ENCODE peak calls at places on chromosomes 12 and 14, in ten cellular contexts. S is CD8-positive, alpha-beta T cell; J is lower leg skin; X is cardiac fibroblast; Y is AG10803; V is A549; T is IMR-90; P is sigmoid colon; U is cardiac muscle cell; R is dorsolateral prefrontal cortex. B is an unnamed sample.

GRCh38 chr12:13124661-13125505 is 21.4 kb upstream of the GSG1 start:
- DNase-seq in S (no peak), J (no peak), X (peak), Y (peak), V (peak), T (peak), P (no peak), U (peak), R (no peak), B (no peak)

GRCh38 chr12:48194780-48195179 is 8.3 kb downstream of the OR10AD1 start:
- DNase-seq in S (no peak), J (no peak), X (no peak), Y (peak), V (no peak), T (no peak), P (no peak), U (peak), R (no peak), B (no peak)

GRCh38 chr12:103667129-103667528 is 80.1 kb downstream of the STAB2 start:
- DNase-seq in S (no peak), J (no peak), X (no peak), Y (no peak), V (no peak), T (no peak), P (no peak), U (no peak), R (no peak), B (no peak)

GRCh38 chr12:15819644-15820437 is 30.7 kb upstream of the EPS8 start:
- DNase-seq in S (no peak), J (no peak), X (no peak), Y (no peak), V (no peak), T (no peak), P (no peak), U (no peak), R (no peak), B (no peak)

GRCh38 chr12:87939182-87939581 is 90.0 kb downstream of the C12orf50 start:
- DNase-seq in S (no peak), J (no peak), X (no peak), Y (no peak), V (no peak), T (no peak), P (no peak), U (no peak), R (no peak), B (no peak)

GRCh38 chr12:121446760-121447159 is 46.8 kb downstream of the RNF34 start:
- DNase-seq in S (no peak), J (no peak), X (no peak), Y (peak), V (no peak), T (no peak), P (no peak), U (no peak), R (no peak), B (no peak)

GRCh38 chr12:119528241-119528640 is 65.3 kb upstream of the TMEM233 start:
- DNase-seq in S (no peak), J (no peak), X (peak), Y (no peak), V (peak), T (no peak), P (no peak), U (peak), R (no peak), B (no peak)

GRCh38 chr12:45674583-45674982 is 54.9 kb upstream of the ARID2 start:
- DNase-seq in S (no peak), J (peak), X (peak), Y (peak), V (peak), T (peak), P (peak), U (peak), R (no peak), B (peak)

GRCh38 chr14:52272375-52272774 is 4.9 kb downstream of the PTGDR start:
- DNase-seq in S (no peak), J (no peak), X (peak), Y (peak), V (peak), T (peak), P (no peak), U (peak), R (no peak), B (no peak)

GRCh38 chr12:69900720-69901131 is 75.7 kb downstream of the MYRFL start:
- DNase-seq in S (peak), J (peak), X (peak), Y (peak), V (peak), T (peak), P (peak), U (peak), R (peak), B (no peak)

GRCh38 chr12:48002773-48003218 is 1.5 kb downstream of the COL2A1 start:
- DNase-seq in S (no peak), J (no peak), X (peak), Y (peak), V (no peak), T (peak), P (peak), U (peak), R (peak), B (no peak)

GRCh38 chr12:115697341-115697740 is 580.2 kb downstream of the MED13L start:
- DNase-seq in S (no peak), J (no peak), X (no peak), Y (no peak), V (no peak), T (no peak), P (no peak), U (no peak), R (no peak), B (no peak)

GRCh38 chr14:83940253-83940652 is 1589.7 kb upstream of the FLRT2 start:
- DNase-seq in S (no peak), J (no peak), X (peak), Y (no peak), V (no peak), T (no peak), P (no peak), U (peak), R (no peak), B (no peak)

GRCh38 chr14:92584856-92585255 is 71.3 kb downstream of the RIN3 start:
- DNase-seq in S (no peak), J (no peak), X (peak), Y (peak), V (no peak), T (no peak), P (peak), U (peak), R (peak), B (no peak)

GRCh38 chr12:16258963-16259362 is 18.5 kb downstream of the SLC15A5 start:
- DNase-seq in S (no peak), J (no peak), X (no peak), Y (peak), V (no peak), T (no peak), P (no peak), U (peak), R (no peak), B (no peak)

GRCh38 chr14:54471641-54472040 is 17.1 kb downstream of the GMFB start:
- DNase-seq in S (no peak), J (no peak), X (no peak), Y (no peak), V (no peak), T (no peak), P (no peak), U (no peak), R (no peak), B (no peak)

GRCh38 chr12:29929295-29929694 is 145.6 kb upstream of the TMTC1 start:
- DNase-seq in S (no peak), J (no peak), X (no peak), Y (no peak), V (no peak), T (no peak), P (no peak), U (no peak), R (no peak), B (no peak)

GRCh38 chr12:49342914-49343731 is 3.6 kb upstream of the DNAJC22 start:
- DNase-seq in S (no peak), J (no peak), X (no peak), Y (no peak), V (peak), T (no peak), P (peak), U (no peak), R (no peak), B (no peak)

GRCh38 chr12:12999276-12999958 is 648 bp downstream of the HEBP1 start:
- DNase-seq in S (no peak), J (peak), X (peak), Y (peak), V (no peak), T (no peak), P (no peak), U (peak), R (peak), B (no peak)

GRCh38 chr12:116087962-116088361 is 189.5 kb downstream of the MED13L start:
- DNase-seq in S (no peak), J (no peak), X (no peak), Y (no peak), V (no peak), T (no peak), P (no peak), U (no peak), R (no peak), B (no peak)

GRCh38 chr12:122976648-122976975 is 1.6 kb downstream of the OGFOD2 start:
- DNase-seq in S (no peak), J (no peak), X (no peak), Y (no peak), V (no peak), T (no peak), P (no peak), U (no peak), R (no peak), B (no peak)

GRCh38 chr14:68649461-68650189 is 143.2 kb downstream of the ZFP36L1 start:
- DNase-seq in S (peak), J (no peak), X (no peak), Y (peak), V (no peak), T (peak), P (no peak), U (no peak), R (no peak), B (no peak)

GRCh38 chr12:57845478-57846284 is 848 bp downstream of the CTDSP2 start:
- DNase-seq in S (peak), J (peak), X (peak), Y (peak), V (peak), T (no peak), P (peak), U (peak), R (peak), B (no peak)

GRCh38 chr14:64510825-64511679 is 6.5 kb downstream of the ZBTB1 start:
- DNase-seq in S (peak), J (peak), X (peak), Y (peak), V (peak), T (peak), P (peak), U (peak), R (peak), B (no peak)

GRCh38 chr12:86711716-86712115 is 455.5 kb upstream of the MGAT4C start:
- DNase-seq in S (no peak), J (no peak), X (peak), Y (no peak), V (no peak), T (no peak), P (no peak), U (no peak), R (no peak), B (no peak)

GRCh38 chr12:127425474-127425873 is 841.5 kb upstream of the TMEM132C start:
- DNase-seq in S (no peak), J (no peak), X (no peak), Y (no peak), V (no peak), T (no peak), P (no peak), U (no peak), R (no peak), B (no peak)

GRCh38 chr12:98955284-98955683 is 310.2 kb downstream of the APAF1 start:
- DNase-seq in S (no peak), J (no peak), X (no peak), Y (peak), V (peak), T (peak), P (no peak), U (peak), R (no peak), B (no peak)

GRCh38 chr14:58362798-58363412 is 32.8 kb upstream of the TOMM20L start:
- DNase-seq in S (no peak), J (no peak), X (peak), Y (peak), V (peak), T (peak), P (no peak), U (peak), R (no peak), B (no peak)

GRCh38 chr12:70598467-70599194 is 38.6 kb downstream of the PTPRB start:
- DNase-seq in S (no peak), J (no peak), X (peak), Y (no peak), V (no peak), T (no peak), P (no peak), U (peak), R (no peak), B (no peak)

GRCh38 chr12:12803186-12803585 is 10.0 kb upstream of the DDX47 start:
- DNase-seq in S (no peak), J (peak), X (peak), Y (peak), V (peak), T (peak), P (peak), U (peak), R (no peak), B (peak)

GRCh38 chr14:93950948-93951668 is 24.0 kb downstream of the FAM181A start:
- DNase-seq in S (no peak), J (no peak), X (no peak), Y (no peak), V (no peak), T (peak), P (no peak), U (no peak), R (no peak), B (no peak)

GRCh38 chr12:83865431-83865830 is 1047.2 kb downstream of the SLC6A15 start:
- DNase-seq in S (no peak), J (no peak), X (no peak), Y (no peak), V (no peak), T (no peak), P (no peak), U (no peak), R (no peak), B (no peak)

GRCh38 chr12:117441751-117442150 is 80.3 kb upstream of the NOS1 start:
- DNase-seq in S (no peak), J (peak), X (no peak), Y (peak), V (peak), T (no peak), P (peak), U (peak), R (peak), B (peak)

GRCh38 chr14:104465482-104466390 is 113.8 kb upstream of the C14orf180 start:
- DNase-seq in S (no peak), J (no peak), X (no peak), Y (no peak), V (no peak), T (no peak), P (no peak), U (no peak), R (no peak), B (no peak)

GRCh38 chr14:56133547-56133946 is 15.3 kb downstream of the PELI2 start:
- DNase-seq in S (no peak), J (no peak), X (no peak), Y (no peak), V (no peak), T (no peak), P (no peak), U (no peak), R (no peak), B (no peak)

GRCh38 chr12:109763201-109763841 is 49.7 kb downstream of the FAM222A start:
- DNase-seq in S (peak), J (no peak), X (peak), Y (peak), V (peak), T (peak), P (peak), U (peak), R (no peak), B (no peak)

DNA sequence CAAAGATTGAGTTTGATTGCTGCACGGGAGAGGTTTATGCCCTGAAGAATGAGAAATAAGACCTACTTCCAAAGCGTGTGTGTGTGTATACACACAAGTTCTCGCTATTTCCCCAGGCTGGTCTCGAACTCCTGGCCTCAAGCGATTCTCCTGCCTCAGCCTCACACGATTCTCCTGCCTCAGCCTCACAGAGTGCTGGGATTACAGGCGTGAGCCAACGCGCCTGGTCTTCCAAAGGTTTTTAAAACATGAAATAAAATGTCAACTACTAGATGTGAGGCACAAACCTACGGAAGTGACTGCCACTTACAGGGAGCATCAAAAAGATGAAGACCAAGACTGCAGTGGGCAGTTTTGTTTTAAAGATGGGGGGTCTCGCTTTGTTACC is 622 bp upstream of the WASHC3 start:
- DNase-seq in S (no peak), J (no peak), X (no peak), Y (no peak), V (no peak), T (no peak), P (no peak), U (no peak), R (no peak), B (no peak)
- H3K4me3 ChIP-seq in S (peak), J (no peak), X (peak), Y (peak), V (peak), T (no peak), P (peak), U (peak), R (peak), B (no peak)

DNA sequence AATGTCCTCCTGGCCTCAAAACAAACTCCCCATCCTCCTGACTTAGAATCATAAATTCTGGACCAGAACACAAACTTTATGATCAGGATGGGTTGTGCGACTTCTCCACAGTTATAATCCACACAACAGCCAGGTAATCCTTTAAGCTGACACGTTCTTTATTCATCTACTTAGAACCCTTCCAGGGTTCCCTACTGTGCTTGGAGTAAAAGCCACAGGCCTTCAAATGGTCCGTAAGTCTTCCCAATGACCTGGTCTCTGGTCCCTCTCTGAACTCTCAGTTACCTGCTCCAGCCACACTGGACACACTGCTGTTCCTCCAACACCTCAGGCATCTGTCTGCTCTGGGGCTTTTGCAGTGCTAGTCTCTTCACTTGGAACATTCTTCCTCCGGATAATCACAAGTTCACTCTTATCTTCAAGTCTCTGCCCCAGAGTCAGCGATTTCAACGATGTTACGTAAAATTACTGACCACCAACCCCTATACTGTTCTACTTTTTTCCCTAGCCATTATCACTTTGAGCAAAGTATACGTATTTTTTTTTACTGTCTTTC is 1.7 kb upstream of the RNASE7 start:
- DNase-seq in S (no peak), J (no peak), X (no peak), Y (no peak), V (no peak), T (no peak), P (no peak), U (no peak), R (no peak), B (no peak)
- TF ChIP-seq CTCF in S (no peak), J (no peak), X (no peak), Y (no peak), V (no peak), T (no peak), P (no peak), U (no peak), R (no peak), B (no peak)

GRCh38 chr12:91542048-91542447 is 359.4 kb upstream of the DCN start:
- DNase-seq in S (no peak), J (no peak), X (no peak), Y (no peak), V (no peak), T (no peak), P (no peak), U (no peak), R (no peak), B (no peak)
- H3K4me3 ChIP-seq in S (no peak), J (no peak), X (no peak), Y (no peak), V (no peak), T (no peak), P (no peak), U (no peak), R (no peak), B (no peak)

GRCh38 chr14:61470261-61470953 is 149.0 kb downstream of the PRKCH start:
- DNase-seq in S (peak), J (no peak), X (peak), Y (peak), V (peak), T (peak), P (no peak), U (peak), R (no peak), B (peak)
- TF ChIP-seq CTCF in S (no peak), J (no peak), X (peak), Y (peak), V (peak), T (peak), P (no peak), U (peak), R (no peak), B (peak)

DNA sequence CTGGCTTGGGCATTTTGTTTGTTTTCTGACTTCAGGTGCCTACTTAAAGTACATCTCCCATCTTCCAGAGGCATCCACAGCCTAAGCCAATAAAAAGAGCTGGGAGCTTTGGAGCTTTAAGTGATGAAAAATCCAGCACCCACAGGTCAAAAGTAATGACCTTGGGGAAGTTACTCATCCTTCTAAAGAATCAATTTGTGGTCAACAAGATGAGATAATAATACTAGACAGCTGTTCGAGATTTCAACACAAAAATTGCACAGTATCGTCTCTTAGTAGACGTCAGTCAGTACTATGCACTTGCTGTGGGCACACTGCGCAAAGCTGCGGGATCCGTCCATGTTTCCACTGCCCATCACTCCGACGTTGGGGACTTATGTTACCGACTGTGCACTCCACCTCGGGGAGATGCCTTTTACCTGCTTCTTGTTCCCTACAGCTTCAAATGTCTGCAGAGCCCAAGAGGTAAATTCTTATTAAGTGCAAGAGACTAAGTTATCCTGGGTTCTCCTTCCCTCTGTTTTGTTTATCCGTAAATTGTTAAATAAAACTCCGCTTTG is 1.2 kb downstream of the ST8SIA1 start:
- DNase-seq in S (no peak), J (no peak), X (peak), Y (peak), V (no peak), T (peak), P (no peak), U (peak), R (peak), B (peak)
- H3K4me3 ChIP-seq in S (peak), J (peak), X (no peak), Y (peak), V (no peak), T (no peak), P (peak), U (peak), R (peak), B (no peak)